ENCODE peak calls at places on chromosomes 4 and X, in seven cellular contexts. One of them, this sample, is unnamed.

GRCh38 chr4:25112349-25113008 is 47.8 kb downstream of the SEPSECS start:
- DNase-seq in GM19239: no peak
- DNase-seq in activated CD8-positive, alpha-beta memory T cell treated with anti-CD3 and anti-CD28 coated beads for 48 hours: no peak
- DNase-seq in activated T-cell treated with anti-CD3 and anti-CD28 coated beads, Interleukin-2, amount 50 U/mL, for 72 hours: no peak
- DNase-seq in CD4-positive, alpha-beta T cell: no peak
- DNase-seq in neural progenitor cell: no peak
- DNase-seq in activated CD4-positive, alpha-beta T cell treated with anti-CD3 and anti-CD28 coated beads for 1 hour: no peak
- DNase-seq in this sample: no peak

GRCh38 chrX:69031181-69031580 is 134.1 kb downstream of the PJA1 start:
- DNase-seq in GM19239: no peak
- DNase-seq in activated CD8-positive, alpha-beta memory T cell treated with anti-CD3 and anti-CD28 coated beads for 48 hours: no peak
- DNase-seq in activated T-cell treated with anti-CD3 and anti-CD28 coated beads, Interleukin-2, amount 50 U/mL, for 72 hours: no peak
- DNase-seq in CD4-positive, alpha-beta T cell: no peak
- DNase-seq in neural progenitor cell: peak
- DNase-seq in activated CD4-positive, alpha-beta T cell treated with anti-CD3 and anti-CD28 coated beads for 1 hour: no peak
- DNase-seq in this sample: no peak

GRCh38 chr4:102454981-102455690 is 46.0 kb upstream of the NFKB1 start:
- DNase-seq in GM19239: no peak
- DNase-seq in activated CD8-positive, alpha-beta memory T cell treated with anti-CD3 and anti-CD28 coated beads for 48 hours: no peak
- DNase-seq in activated T-cell treated with anti-CD3 and anti-CD28 coated beads, Interleukin-2, amount 50 U/mL, for 72 hours: no peak
- DNase-seq in CD4-positive, alpha-beta T cell: no peak
- DNase-seq in neural progenitor cell: no peak
- DNase-seq in activated CD4-positive, alpha-beta T cell treated with anti-CD3 and anti-CD28 coated beads for 1 hour: no peak
- DNase-seq in this sample: no peak

GRCh38 chrX:79477691-79478090 is 110.6 kb upstream of the ITM2A start:
- DNase-seq in GM19239: no peak
- DNase-seq in activated CD8-positive, alpha-beta memory T cell treated with anti-CD3 and anti-CD28 coated beads for 48 hours: no peak
- DNase-seq in activated T-cell treated with anti-CD3 and anti-CD28 coated beads, Interleukin-2, amount 50 U/mL, for 72 hours: no peak
- DNase-seq in CD4-positive, alpha-beta T cell: no peak
- DNase-seq in neural progenitor cell: no peak
- DNase-seq in activated CD4-positive, alpha-beta T cell treated with anti-CD3 and anti-CD28 coated beads for 1 hour: no peak
- DNase-seq in this sample: no peak

GRCh38 chr4:86512631-86513030 is 81.5 kb upstream of the PTPN13 start:
- DNase-seq in GM19239: no peak
- DNase-seq in activated CD8-positive, alpha-beta memory T cell treated with anti-CD3 and anti-CD28 coated beads for 48 hours: no peak
- DNase-seq in activated T-cell treated with anti-CD3 and anti-CD28 coated beads, Interleukin-2, amount 50 U/mL, for 72 hours: no peak
- DNase-seq in CD4-positive, alpha-beta T cell: no peak
- DNase-seq in neural progenitor cell: no peak
- DNase-seq in activated CD4-positive, alpha-beta T cell treated with anti-CD3 and anti-CD28 coated beads for 1 hour: no peak
- DNase-seq in this sample: no peak

GRCh38 chr4:16866974-16867373 is 31.5 kb downstream of the LDB2 start:
- DNase-seq in GM19239: no peak
- DNase-seq in activated CD8-positive, alpha-beta memory T cell treated with anti-CD3 and anti-CD28 coated beads for 48 hours: no peak
- DNase-seq in activated T-cell treated with anti-CD3 and anti-CD28 coated beads, Interleukin-2, amount 50 U/mL, for 72 hours: no peak
- DNase-seq in CD4-positive, alpha-beta T cell: no peak
- DNase-seq in neural progenitor cell: no peak
- DNase-seq in activated CD4-positive, alpha-beta T cell treated with anti-CD3 and anti-CD28 coated beads for 1 hour: no peak
- DNase-seq in this sample: no peak

GRCh38 chrX:153539171-153539978 is 21.9 kb downstream of the ATP2B3 start:
- DNase-seq in GM19239: peak
- DNase-seq in activated CD8-positive, alpha-beta memory T cell treated with anti-CD3 and anti-CD28 coated beads for 48 hours: peak
- DNase-seq in activated T-cell treated with anti-CD3 and anti-CD28 coated beads, Interleukin-2, amount 50 U/mL, for 72 hours: peak
- DNase-seq in CD4-positive, alpha-beta T cell: peak
- DNase-seq in neural progenitor cell: peak
- DNase-seq in activated CD4-positive, alpha-beta T cell treated with anti-CD3 and anti-CD28 coated beads for 1 hour: peak
- DNase-seq in this sample: peak

GRCh38 chrX:54928876-54929275 is 8.3 kb downstream of the TRO start:
- DNase-seq in GM19239: no peak
- DNase-seq in activated CD8-positive, alpha-beta memory T cell treated with anti-CD3 and anti-CD28 coated beads for 48 hours: no peak
- DNase-seq in activated T-cell treated with anti-CD3 and anti-CD28 coated beads, Interleukin-2, amount 50 U/mL, for 72 hours: no peak
- DNase-seq in CD4-positive, alpha-beta T cell: no peak
- DNase-seq in neural progenitor cell: no peak
- DNase-seq in activated CD4-positive, alpha-beta T cell treated with anti-CD3 and anti-CD28 coated beads for 1 hour: no peak
- DNase-seq in this sample: no peak

GRCh38 chr4:52743444-52744019 is 7.7 kb downstream of the ERVMER34-1 start:
- DNase-seq in GM19239: no peak
- DNase-seq in activated CD8-positive, alpha-beta memory T cell treated with anti-CD3 and anti-CD28 coated beads for 48 hours: no peak
- DNase-seq in activated T-cell treated with anti-CD3 and anti-CD28 coated beads, Interleukin-2, amount 50 U/mL, for 72 hours: no peak
- DNase-seq in CD4-positive, alpha-beta T cell: no peak
- DNase-seq in neural progenitor cell: no peak
- DNase-seq in activated CD4-positive, alpha-beta T cell treated with anti-CD3 and anti-CD28 coated beads for 1 hour: no peak
- DNase-seq in this sample: no peak

GRCh38 chr4:108725457-108725856 is 37.4 kb downstream of the ETNPPL start:
- DNase-seq in GM19239: no peak
- DNase-seq in activated CD8-positive, alpha-beta memory T cell treated with anti-CD3 and anti-CD28 coated beads for 48 hours: no peak
- DNase-seq in activated T-cell treated with anti-CD3 and anti-CD28 coated beads, Interleukin-2, amount 50 U/mL, for 72 hours: no peak
- DNase-seq in CD4-positive, alpha-beta T cell: no peak
- DNase-seq in neural progenitor cell: peak
- DNase-seq in activated CD4-positive, alpha-beta T cell treated with anti-CD3 and anti-CD28 coated beads for 1 hour: no peak
- DNase-seq in this sample: no peak

GRCh38 chr4:122759639-122760310 is 27.3 kb downstream of the BBS12 start:
- DNase-seq in GM19239: no peak
- DNase-seq in activated CD8-positive, alpha-beta memory T cell treated with anti-CD3 and anti-CD28 coated beads for 48 hours: no peak
- DNase-seq in activated T-cell treated with anti-CD3 and anti-CD28 coated beads, Interleukin-2, amount 50 U/mL, for 72 hours: no peak
- DNase-seq in CD4-positive, alpha-beta T cell: no peak
- DNase-seq in neural progenitor cell: no peak
- DNase-seq in activated CD4-positive, alpha-beta T cell treated with anti-CD3 and anti-CD28 coated beads for 1 hour: no peak
- DNase-seq in this sample: no peak

GRCh38 chr4:138222041-138222440 is 20.1 kb downstream of the SLC7A11 start:
- DNase-seq in GM19239: no peak
- DNase-seq in activated CD8-positive, alpha-beta memory T cell treated with anti-CD3 and anti-CD28 coated beads for 48 hours: no peak
- DNase-seq in activated T-cell treated with anti-CD3 and anti-CD28 coated beads, Interleukin-2, amount 50 U/mL, for 72 hours: no peak
- DNase-seq in CD4-positive, alpha-beta T cell: no peak
- DNase-seq in neural progenitor cell: no peak
- DNase-seq in activated CD4-positive, alpha-beta T cell treated with anti-CD3 and anti-CD28 coated beads for 1 hour: no peak
- DNase-seq in this sample: no peak

GRCh38 chr4:23237771-23238170 is 545.0 kb downstream of the GBA3 start:
- DNase-seq in GM19239: no peak
- DNase-seq in activated CD8-positive, alpha-beta memory T cell treated with anti-CD3 and anti-CD28 coated beads for 48 hours: no peak
- DNase-seq in activated T-cell treated with anti-CD3 and anti-CD28 coated beads, Interleukin-2, amount 50 U/mL, for 72 hours: no peak
- DNase-seq in CD4-positive, alpha-beta T cell: no peak
- DNase-seq in neural progenitor cell: no peak
- DNase-seq in activated CD4-positive, alpha-beta T cell treated with anti-CD3 and anti-CD28 coated beads for 1 hour: no peak
- DNase-seq in this sample: no peak

GRCh38 chrX:123807825-123808416 is 51.9 kb upstream of the XIAP start:
- DNase-seq in GM19239: no peak
- DNase-seq in activated CD8-positive, alpha-beta memory T cell treated with anti-CD3 and anti-CD28 coated beads for 48 hours: no peak
- DNase-seq in activated T-cell treated with anti-CD3 and anti-CD28 coated beads, Interleukin-2, amount 50 U/mL, for 72 hours: no peak
- DNase-seq in CD4-positive, alpha-beta T cell: no peak
- DNase-seq in neural progenitor cell: no peak
- DNase-seq in activated CD4-positive, alpha-beta T cell treated with anti-CD3 and anti-CD28 coated beads for 1 hour: no peak
- DNase-seq in this sample: no peak

GRCh38 chr4:98125585-98125984 is 17.7 kb downstream of the STPG2 start:
- DNase-seq in GM19239: no peak
- DNase-seq in activated CD8-positive, alpha-beta memory T cell treated with anti-CD3 and anti-CD28 coated beads for 48 hours: no peak
- DNase-seq in activated T-cell treated with anti-CD3 and anti-CD28 coated beads, Interleukin-2, amount 50 U/mL, for 72 hours: no peak
- DNase-seq in CD4-positive, alpha-beta T cell: no peak
- DNase-seq in neural progenitor cell: no peak
- DNase-seq in activated CD4-positive, alpha-beta T cell treated with anti-CD3 and anti-CD28 coated beads for 1 hour: no peak
- DNase-seq in this sample: no peak

GRCh38 chrX:153927686-153927935 is 1.5 kb upstream of the ARHGAP4 start:
- DNase-seq in GM19239: no peak
- DNase-seq in activated CD8-positive, alpha-beta memory T cell treated with anti-CD3 and anti-CD28 coated beads for 48 hours: no peak
- DNase-seq in activated T-cell treated with anti-CD3 and anti-CD28 coated beads, Interleukin-2, amount 50 U/mL, for 72 hours: no peak
- DNase-seq in CD4-positive, alpha-beta T cell: no peak
- DNase-seq in neural progenitor cell: no peak
- DNase-seq in activated CD4-positive, alpha-beta T cell treated with anti-CD3 and anti-CD28 coated beads for 1 hour: no peak
- DNase-seq in this sample: no peak

GRCh38 chrX:97026406-97026805 is 142.7 kb downstream of the RPA4 start:
- DNase-seq in GM19239: no peak
- DNase-seq in activated CD8-positive, alpha-beta memory T cell treated with anti-CD3 and anti-CD28 coated beads for 48 hours: no peak
- DNase-seq in activated T-cell treated with anti-CD3 and anti-CD28 coated beads, Interleukin-2, amount 50 U/mL, for 72 hours: no peak
- DNase-seq in CD4-positive, alpha-beta T cell: no peak
- DNase-seq in neural progenitor cell: peak
- DNase-seq in activated CD4-positive, alpha-beta T cell treated with anti-CD3 and anti-CD28 coated beads for 1 hour: no peak
- DNase-seq in this sample: no peak

GRCh38 chr4:110869114-110869513 is 246.2 kb upstream of the PITX2 start:
- DNase-seq in GM19239: no peak
- DNase-seq in activated CD8-positive, alpha-beta memory T cell treated with anti-CD3 and anti-CD28 coated beads for 48 hours: no peak
- DNase-seq in activated T-cell treated with anti-CD3 and anti-CD28 coated beads, Interleukin-2, amount 50 U/mL, for 72 hours: no peak
- DNase-seq in CD4-positive, alpha-beta T cell: no peak
- DNase-seq in neural progenitor cell: no peak
- DNase-seq in activated CD4-positive, alpha-beta T cell treated with anti-CD3 and anti-CD28 coated beads for 1 hour: no peak
- DNase-seq in this sample: no peak

GRCh38 chr4:113169368-113169767 is 119.9 kb downstream of the ANK2 start:
- DNase-seq in GM19239: no peak
- DNase-seq in activated CD8-positive, alpha-beta memory T cell treated with anti-CD3 and anti-CD28 coated beads for 48 hours: no peak
- DNase-seq in activated T-cell treated with anti-CD3 and anti-CD28 coated beads, Interleukin-2, amount 50 U/mL, for 72 hours: no peak
- DNase-seq in CD4-positive, alpha-beta T cell: no peak
- DNase-seq in neural progenitor cell: peak
- DNase-seq in activated CD4-positive, alpha-beta T cell treated with anti-CD3 and anti-CD28 coated beads for 1 hour: no peak
- DNase-seq in this sample: no peak

GRCh38 chr4:38161208-38162113 is 201.3 kb downstream of the PTTG2 start:
- DNase-seq in GM19239: no peak
- DNase-seq in activated CD8-positive, alpha-beta memory T cell treated with anti-CD3 and anti-CD28 coated beads for 48 hours: no peak
- DNase-seq in activated T-cell treated with anti-CD3 and anti-CD28 coated beads, Interleukin-2, amount 50 U/mL, for 72 hours: no peak
- DNase-seq in CD4-positive, alpha-beta T cell: no peak
- DNase-seq in neural progenitor cell: no peak
- DNase-seq in activated CD4-positive, alpha-beta T cell treated with anti-CD3 and anti-CD28 coated beads for 1 hour: no peak
- DNase-seq in this sample: no peak

GRCh38 chr4:186416451-186417060 is 138.8 kb downstream of the MTNR1A start:
- DNase-seq in GM19239: no peak
- DNase-seq in activated CD8-positive, alpha-beta memory T cell treated with anti-CD3 and anti-CD28 coated beads for 48 hours: no peak
- DNase-seq in activated T-cell treated with anti-CD3 and anti-CD28 coated beads, Interleukin-2, amount 50 U/mL, for 72 hours: no peak
- DNase-seq in CD4-positive, alpha-beta T cell: no peak
- DNase-seq in neural progenitor cell: no peak
- DNase-seq in activated CD4-positive, alpha-beta T cell treated with anti-CD3 and anti-CD28 coated beads for 1 hour: no peak
- DNase-seq in this sample: no peak

GRCh38 chr4:87118826-87119225 is 101.6 kb downstream of the KLHL8 start:
- DNase-seq in GM19239: no peak
- DNase-seq in activated CD8-positive, alpha-beta memory T cell treated with anti-CD3 and anti-CD28 coated beads for 48 hours: no peak
- DNase-seq in activated T-cell treated with anti-CD3 and anti-CD28 coated beads, Interleukin-2, amount 50 U/mL, for 72 hours: no peak
- DNase-seq in CD4-positive, alpha-beta T cell: no peak
- DNase-seq in neural progenitor cell: no peak
- DNase-seq in activated CD4-positive, alpha-beta T cell treated with anti-CD3 and anti-CD28 coated beads for 1 hour: no peak
- DNase-seq in this sample: no peak

GRCh38 chr4:38516194-38516593 is 147.8 kb upstream of the KLF3 start:
- DNase-seq in GM19239: no peak
- DNase-seq in activated CD8-positive, alpha-beta memory T cell treated with anti-CD3 and anti-CD28 coated beads for 48 hours: no peak
- DNase-seq in activated T-cell treated with anti-CD3 and anti-CD28 coated beads, Interleukin-2, amount 50 U/mL, for 72 hours: no peak
- DNase-seq in CD4-positive, alpha-beta T cell: no peak
- DNase-seq in neural progenitor cell: no peak
- DNase-seq in activated CD4-positive, alpha-beta T cell treated with anti-CD3 and anti-CD28 coated beads for 1 hour: no peak
- DNase-seq in this sample: no peak

GRCh38 chr4:38281416-38282071 is 321.3 kb downstream of the PTTG2 start:
- DNase-seq in GM19239: no peak
- DNase-seq in activated CD8-positive, alpha-beta memory T cell treated with anti-CD3 and anti-CD28 coated beads for 48 hours: no peak
- DNase-seq in activated T-cell treated with anti-CD3 and anti-CD28 coated beads, Interleukin-2, amount 50 U/mL, for 72 hours: no peak
- DNase-seq in CD4-positive, alpha-beta T cell: no peak
- DNase-seq in neural progenitor cell: no peak
- DNase-seq in activated CD4-positive, alpha-beta T cell treated with anti-CD3 and anti-CD28 coated beads for 1 hour: no peak
- DNase-seq in this sample: no peak

GRCh38 chr4:4430492-4431195 is 43.7 kb downstream of the NSG1 start:
- DNase-seq in GM19239: peak
- DNase-seq in activated CD8-positive, alpha-beta memory T cell treated with anti-CD3 and anti-CD28 coated beads for 48 hours: no peak
- DNase-seq in activated T-cell treated with anti-CD3 and anti-CD28 coated beads, Interleukin-2, amount 50 U/mL, for 72 hours: peak
- DNase-seq in CD4-positive, alpha-beta T cell: peak
- DNase-seq in neural progenitor cell: peak
- DNase-seq in activated CD4-positive, alpha-beta T cell treated with anti-CD3 and anti-CD28 coated beads for 1 hour: no peak
- DNase-seq in this sample: no peak